ENCODE peak calls at places on chromosomes 13 and 19, in four cellular contexts. W is stimulated activated CD4-positive, alpha-beta T cell treated with anti-CD3 and anti-CD28 coated beads, Interleukin-1b, Interleukin-23, amount 100 ng/mL, for 24 hours; V is PC-3; G is B cell. D is an unnamed sample.
A peak's percentile ranks its signal among the peaks of the same experiment; 100 is the strongest.

GRCh38 chr19:46271488-46272197 is 25.2 kb upstream of the HIF3A start:
- DNase-seq in G (no peak), V (peak; percentile 77), W (no peak), D (no peak)

GRCh38 chr13:46374710-46375109 is 12.3 kb downstream of the RUBCNL start:
- DNase-seq in W (no peak), V (peak; percentile 16), G (peak; percentile 77), D (no peak)

GRCh38 chr13:35474551-35474950 is 1.9 kb downstream of the MAB21L1 start:
- DNase-seq in V (no peak), G (peak; percentile 2), W (no peak), D (no peak)

GRCh38 chr19:4571305-4571917 is 11.9 kb upstream of the SEMA6B start:
- DNase-seq in G (no peak), W (no peak), V (no peak), D (no peak)

GRCh38 chr13:94660695-94661324 is 51.5 kb downstream of the SOX21 start:
- DNase-seq in V (peak; percentile 51), G (no peak), W (no peak), D (no peak)

GRCh38 chr13:114032121-114032799 is 58.4 kb upstream of the C13orf46 start:
- DNase-seq in W (no peak), V (no peak), G (no peak), D (no peak)

GRCh38 chr13:99214232-99214631 is 13.6 kb downstream of the UBAC2 start:
- DNase-seq in V (no peak), W (no peak), G (peak; percentile 32), D (no peak)

GRCh38 chr19:409515-410242 is 732 bp upstream of the C2CD4C start:
- DNase-seq in W (no peak), V (no peak), G (peak; percentile 20), D (no peak)

GRCh38 chr13:24392972-24393371 is 83.6 kb downstream of the C1QTNF9 start:
- DNase-seq in G (no peak), W (no peak), V (no peak), D (no peak)

GRCh38 chr13:90719452-90719851 is 628.0 kb upstream of the MIR17HG start:
- DNase-seq in V (no peak), W (no peak), G (no peak), D (no peak)

GRCh38 chr13:68440874-68441273 is 1210.7 kb upstream of the PCDH9 start:
- DNase-seq in V (no peak), G (no peak), W (no peak), D (no peak)

GRCh38 chr19:34436716-34437115 is 8.5 kb downstream of the UBA2 start:
- DNase-seq in W (no peak), G (no peak), V (no peak), D (no peak)

GRCh38 chr13:99218545-99218944 is 17.9 kb downstream of the UBAC2 start:
- DNase-seq in W (no peak), V (no peak), G (no peak), D (no peak)

GRCh38 chr13:26971990-26972888 is 199.4 kb downstream of the USP12 start:
- DNase-seq in W (no peak), V (peak; percentile 64), G (peak; percentile 46), D (no peak)

GRCh38 chr13:45928843-45929242 is 77.3 kb upstream of the SIAH3 start:
- DNase-seq in W (no peak), G (no peak), V (peak; percentile 11), D (no peak)

GRCh38 chr19:29670255-29670654 is 5.0 kb downstream of the PLEKHF1 start:
- DNase-seq in V (no peak), W (no peak), G (no peak), D (no peak)

GRCh38 chr13:78777973-78778372 is 119.0 kb upstream of the OBI1 start:
- DNase-seq in V (no peak), W (no peak), G (no peak), D (no peak)

GRCh38 chr19:19510432-19510831 is 4.9 kb downstream of the TSSK6 start:
- DNase-seq in V (no peak), G (no peak), W (no peak), D (no peak)

GRCh38 chr19:19113040-19113541 is 25.2 kb downstream of the TMEM161A start:
- DNase-seq in V (peak; percentile 36), G (no peak), W (no peak), D (no peak)

GRCh38 chr19:38417544-38418506 is 8.2 kb downstream of the RASGRP4 start:
- DNase-seq in W (peak; percentile 41), G (peak; percentile 78), V (peak; percentile 62), D (no peak)

GRCh38 chr13:99908129-99908805 is 63.3 kb downstream of the ZIC5 start:
- DNase-seq in G (no peak), V (no peak), W (no peak), D (no peak)

GRCh38 chr19:18300930-18301717 is 19.7 kb upstream of the JUND start:
- DNase-seq in V (peak; percentile 51), G (no peak), W (no peak), D (no peak)

GRCh38 chr13:39263033-39263432 is 224.8 kb downstream of the NHLRC3 start:
- DNase-seq in V (peak; percentile 65), G (peak; percentile 9), W (peak; percentile 9), D (peak; percentile 45)

GRCh38 chr19:2253106-2254051 is 2.8 kb downstream of the JSRP1 start:
- DNase-seq in V (no peak), W (no peak), G (peak; percentile 75), D (no peak)

GRCh38 chr19:13195678-13196077 is 45.5 kb downstream of the IER2 start:
- DNase-seq in W (no peak), V (no peak), G (peak; percentile 77), D (peak; percentile 37)

GRCh38 chr13:104796581-104796980 is 1730.4 kb upstream of the SLC10A2 start:
- DNase-seq in W (no peak), G (no peak), V (no peak), D (no peak)

GRCh38 chr13:112648966-112649690 is 40.7 kb upstream of the ATP11A start:
- DNase-seq in V (no peak), G (no peak), W (no peak), D (no peak)

GRCh38 chr19:18007605-18007938 is 398 bp upstream of the ARRDC2 start:
- DNase-seq in G (no peak), W (no peak), V (no peak), D (no peak)

GRCh38 chr13:92649140-92649813 is 577.3 kb upstream of the GPC6 start:
- DNase-seq in W (no peak), V (peak; percentile 25), G (no peak), D (no peak)

GRCh38 chr19:1232652-1233360 is 5.0 kb downstream of the CBARP start:
- DNase-seq in W (no peak), G (no peak), V (peak; percentile 42), D (no peak)

GRCh38 chr19:45780448-45781281 is 1.6 kb downstream of the DMPK start:
- DNase-seq in W (no peak), G (no peak), V (no peak), D (no peak)

GRCh38 chr13:98888890-98889279 is 89.0 kb downstream of the DOCK9 start:
- DNase-seq in W (no peak), G (no peak), V (no peak), D (no peak)

GRCh38 chr13:114096811-114097503 is 35.5 kb downstream of the RASA3 start:
- DNase-seq in V (no peak), W (no peak), G (no peak), D (no peak)

GRCh38 chr19:13959141-13959961 is 7.0 kb downstream of the DCAF15 start:
- DNase-seq in W (no peak), V (no peak), G (no peak), D (no peak)

GRCh38 chr19:1275260-1275975 is at the start of gene FAM174C:
- DNase-seq in V (peak; percentile 92), W (peak; percentile 90), G (peak; percentile 98), D (peak; percentile 95)